ENCODE peak calls at places on chromosomes 11 and 22, in eight cellular contexts. K is HCT116, J is GM23338, E is Panc1, Z is K562, C is SK-N-SH, O is GM12878, U is HepG2. Y is an unnamed sample.

GRCh38 chr11:100903284-100903683 is 216.2 kb downstream of the ARHGAP42 start:
- DNase-seq in K (no peak), J (no peak), E (no peak), Z (no peak), C (no peak), O (no peak), U (no peak), Y (no peak)

GRCh38 chr11:84671325-84672019 is 955.7 kb downstream of the DLG2 start:
- DNase-seq in K (no peak), J (no peak), E (no peak), Z (no peak), C (no peak), O (no peak), U (no peak), Y (no peak)

GRCh38 chr22:25085930-25086901 is 113.4 kb upstream of the CRYBB3 start:
- DNase-seq in K (no peak), J (no peak), E (no peak), Z (no peak), C (no peak), O (peak), U (peak), Y (no peak)

GRCh38 chr11:113018913-113019312 is 57.7 kb downstream of the NCAM1 start:
- DNase-seq in K (no peak), J (no peak), E (no peak), Z (no peak), C (no peak), O (no peak), U (no peak), Y (no peak)

GRCh38 chr11:62141111-62142042 is 17.6 kb downstream of the INCENP start:
- DNase-seq in K (no peak), J (no peak), E (no peak), Z (no peak), C (peak), O (no peak), U (no peak), Y (no peak)

GRCh38 chr11:31826530-31827438 is 15.7 kb upstream of the PAX6 start:
- DNase-seq in K (no peak), J (peak), E (no peak), Z (no peak), C (peak), O (no peak), U (no peak), Y (no peak)

GRCh38 chr11:64396079-64396591 is 37.2 kb downstream of the RPS6KA4 start:
- DNase-seq in K (no peak), J (peak), E (no peak), Z (no peak), C (no peak), O (no peak), U (no peak), Y (peak)

GRCh38 chr11:85182437-85183109 is 444.6 kb downstream of the DLG2 start:
- DNase-seq in K (peak), J (peak), E (no peak), Z (no peak), C (peak), O (no peak), U (peak), Y (peak)

GRCh38 chr11:31160504-31161422 is 208.8 kb downstream of the DCDC1 start:
- DNase-seq in K (peak), J (peak), E (no peak), Z (no peak), C (no peak), O (no peak), U (peak), Y (no peak)

GRCh38 chr11:45145421-45146071 is 893 bp upstream of the PRDM11 start:
- DNase-seq in K (no peak), J (peak), E (no peak), Z (peak), C (no peak), O (no peak), U (no peak), Y (no peak)

GRCh38 chr11:34145847-34146381 is 40.5 kb downstream of the NAT10 start:
- DNase-seq in K (no peak), J (no peak), E (no peak), Z (no peak), C (no peak), O (peak), U (no peak), Y (no peak)

GRCh38 chr11:113896156-113896879 is 8.3 kb upstream of the HTR3B start:
- DNase-seq in K (peak), J (peak), E (no peak), Z (peak), C (peak), O (no peak), U (no peak), Y (peak)

GRCh38 chr11:100687032-100687629 is at the start of gene ARHGAP42:
- DNase-seq in K (no peak), J (peak), E (no peak), Z (peak), C (peak), O (no peak), U (peak), Y (peak)

GRCh38 chr11:124934862-124935547 is 842 bp downstream of the HEPACAM start:
- DNase-seq in K (no peak), J (peak), E (no peak), Z (no peak), C (no peak), O (no peak), U (peak), Y (no peak)

GRCh38 chr11:77111277-77111676 is 8.6 kb downstream of the OMP start:
- DNase-seq in K (no peak), J (no peak), E (no peak), Z (no peak), C (no peak), O (no peak), U (no peak), Y (no peak)

GRCh38 chr11:19441752-19442553 is 201.2 kb upstream of the E2F8 start:
- DNase-seq in K (peak), J (no peak), E (no peak), Z (peak), C (peak), O (peak), U (no peak), Y (no peak)

GRCh38 chr11:110031171-110031570 is 62.0 kb upstream of the ZC3H12C start:
- DNase-seq in K (no peak), J (no peak), E (no peak), Z (no peak), C (no peak), O (no peak), U (no peak), Y (no peak)

GRCh38 chr11:133896028-133896427 is 50.7 kb upstream of the SPATA19 start:
- DNase-seq in K (no peak), J (no peak), E (no peak), Z (no peak), C (no peak), O (no peak), U (no peak), Y (no peak)

GRCh38 chr22:42648368-42649260 is 578 bp downstream of the CYB5R3 start:
- DNase-seq in K (no peak), J (no peak), E (no peak), Z (no peak), C (no peak), O (no peak), U (peak), Y (peak)

GRCh38 chr11:4066960-4067359 is 27.6 kb upstream of the RRM1 start:
- DNase-seq in K (no peak), J (no peak), E (no peak), Z (no peak), C (no peak), O (no peak), U (no peak), Y (no peak)

GRCh38 chr11:46712874-46713576 is 6.0 kb upstream of the F2 start:
- DNase-seq in K (no peak), J (no peak), E (no peak), Z (no peak), C (no peak), O (no peak), U (no peak), Y (no peak)

GRCh38 chr22:49894321-49895072 is 23.7 kb downstream of the ALG12 start:
- DNase-seq in K (no peak), J (no peak), E (no peak), Z (peak), C (peak), O (no peak), U (no peak), Y (no peak)

GRCh38 chr11:117544431-117544830 is 216.8 kb downstream of the CEP164 start:
- DNase-seq in K (no peak), J (no peak), E (no peak), Z (no peak), C (no peak), O (no peak), U (no peak), Y (no peak)

GRCh38 chr11:71304491-71304890 is 52.1 kb upstream of the SHANK2 start:
- DNase-seq in K (no peak), J (no peak), E (no peak), Z (no peak), C (no peak), O (no peak), U (no peak), Y (no peak)

GRCh38 chr22:42164901-42165300 is 34.3 kb upstream of the CYP2D6 start:
- DNase-seq in K (no peak), J (no peak), E (no peak), Z (no peak), C (no peak), O (no peak), U (no peak), Y (no peak)

GRCh38 chr11:122181893-122182292 is 65.9 kb upstream of the BLID start:
- DNase-seq in K (no peak), J (no peak), E (no peak), Z (no peak), C (no peak), O (no peak), U (no peak), Y (no peak)

GRCh38 chr11:35927730-35928129 is 16.1 kb upstream of the LDLRAD3 start:
- DNase-seq in K (no peak), J (no peak), E (no peak), Z (no peak), C (no peak), O (no peak), U (peak), Y (peak)

GRCh38 chr11:107705027-107705426 is 6.8 kb downstream of the SLN start:
- DNase-seq in K (no peak), J (no peak), E (no peak), Z (no peak), C (no peak), O (no peak), U (no peak), Y (no peak)

GRCh38 chr11:58845342-58845741 is 838 bp upstream of the GLYATL2 start:
- DNase-seq in K (no peak), J (no peak), E (no peak), Z (no peak), C (peak), O (no peak), U (no peak), Y (no peak)

GRCh38 chr11:58866788-58867187 is 22.3 kb upstream of the GLYATL2 start:
- DNase-seq in K (no peak), J (no peak), E (no peak), Z (no peak), C (no peak), O (no peak), U (no peak), Y (no peak)

DNA sequence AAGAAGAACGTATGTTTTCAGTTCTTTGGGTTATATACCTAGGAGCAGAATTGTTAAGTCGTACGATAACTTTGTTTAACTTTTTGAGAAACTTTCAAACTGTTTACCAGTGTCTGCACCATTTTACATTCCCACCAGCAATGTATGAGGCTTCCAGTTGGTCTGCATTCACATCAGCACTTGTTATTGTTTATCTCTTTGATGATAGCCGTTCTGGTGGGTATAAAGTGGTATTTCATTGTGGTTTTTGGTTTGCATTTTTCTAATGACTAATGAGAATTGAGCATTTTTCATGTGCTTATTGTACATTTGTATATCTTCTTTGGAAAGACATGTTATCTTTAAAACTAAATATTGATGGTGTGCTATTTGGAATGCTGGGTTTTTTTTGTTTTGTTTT is 59.8 kb downstream of the KDM2A start:
- DNase-seq in K (no peak), J (no peak), E (no peak), Z (no peak), C (no peak), O (no peak), U (no peak), Y (no peak)
- H3K27ac ChIP-seq in K (no peak), J (no peak), E (no peak), Z (no peak), C (no peak), O (no peak), U (no peak), Y (no peak)

DNA sequence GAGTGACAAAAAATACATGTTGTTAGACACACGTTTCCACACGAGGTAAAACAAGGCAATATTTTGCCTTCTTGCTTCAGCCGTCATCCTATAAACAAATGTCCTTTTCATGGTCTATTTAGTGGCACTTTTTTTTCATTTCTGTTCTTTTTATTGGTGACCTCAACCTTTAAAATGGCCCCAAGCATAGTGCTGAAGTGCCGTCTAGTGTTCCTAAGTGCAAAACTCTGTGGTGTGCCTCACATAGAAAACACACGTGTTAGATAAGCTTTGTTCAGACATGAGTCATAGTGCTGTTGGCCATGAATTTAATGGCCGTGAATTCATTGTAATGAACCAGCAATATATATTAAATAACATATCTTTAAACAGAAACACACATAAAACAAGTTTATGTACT is 15.6 kb downstream of the OVCH2 start:
- DNase-seq in K (no peak), J (no peak), E (no peak), Z (no peak), C (no peak), O (no peak), U (no peak), Y (no peak)
- TF ChIP-seq REST in K (no peak), J (no peak), E (no peak), Z (no peak), C (no peak), O (no peak), U (no peak), Y (no peak)

DNA sequence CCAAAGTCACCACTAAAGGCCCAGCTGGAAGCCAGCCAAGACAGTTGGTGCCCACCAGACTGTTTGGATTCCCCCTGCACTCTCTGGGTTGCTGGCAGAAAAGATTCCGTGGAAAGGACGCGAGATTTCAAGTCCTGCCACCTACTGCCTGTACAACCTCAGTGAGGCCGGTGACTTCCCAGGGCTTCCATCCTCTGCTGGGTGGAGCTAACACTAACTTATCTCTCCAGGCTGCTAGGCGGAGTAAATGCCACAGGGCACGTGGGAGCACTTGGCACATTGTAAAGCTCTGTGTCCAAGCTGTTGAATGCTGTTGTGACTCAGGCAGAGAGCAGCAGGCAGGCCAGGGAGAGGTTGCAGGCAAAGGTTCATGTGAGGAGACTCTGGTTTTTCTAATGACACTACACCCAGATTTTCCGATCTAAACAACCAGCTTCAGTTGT is 50.9 kb upstream of the CDON start:
- DNase-seq in K (peak), J (no peak), E (peak), Z (no peak), C (peak), O (no peak), U (peak), Y (no peak)
- TF ChIP-seq POLR2AphosphoS5 in K (no peak), J (no peak), E (peak), Z (no peak), C (peak), O (no peak), U (no peak), Y (no peak)

GRCh38 chr11:61065955-61066638 is 36.2 kb upstream of the CD5 start:
- DNase-seq in K (no peak), J (no peak), E (no peak), Z (no peak), C (no peak), O (no peak), U (no peak), Y (no peak)

GRCh38 chr11:61068581-61068980 is 33.7 kb upstream of the CD5 start:
- DNase-seq in K (no peak), J (no peak), E (no peak), Z (no peak), C (no peak), O (no peak), U (no peak), Y (no peak)

GRCh38 chr11:61066645-61067044 is 35.6 kb upstream of the CD5 start:
- DNase-seq in K (no peak), J (no peak), E (no peak), Z (no peak), C (no peak), O (no peak), U (no peak), Y (no peak)

GRCh38 chr11:61069427-61069826 is 32.9 kb upstream of the CD5 start:
- DNase-seq in K (no peak), J (no peak), E (no peak), Z (no peak), C (no peak), O (no peak), U (no peak), Y (no peak)

GRCh38 chr11:61067782-61068181 is 34.5 kb upstream of the CD5 start:
- DNase-seq in K (no peak), J (no peak), E (no peak), Z (no peak), C (peak), O (no peak), U (no peak), Y (no peak)
- H3K27ac ChIP-seq in K (no peak), J (no peak), E (no peak), Z (no peak), C (no peak), O (no peak), U (no peak), Y (no peak)

GRCh38 chr11:104127828-104128227 is 36.1 kb downstream of the PDGFD start:
- DNase-seq in K (no peak), J (no peak), E (no peak), Z (no peak), C (no peak), O (no peak), U (no peak), Y (no peak)

GRCh38 chr11:104126464-104126863 is 37.5 kb downstream of the PDGFD start:
- DNase-seq in K (no peak), J (no peak), E (no peak), Z (no peak), C (no peak), O (no peak), U (no peak), Y (no peak)

GRCh38 chr11:104129138-104129537 is 34.8 kb downstream of the PDGFD start:
- DNase-seq in K (no peak), J (no peak), E (no peak), Z (no peak), C (no peak), O (no peak), U (no peak), Y (no peak)

GRCh38 chr11:104122008-104122635 is 41.8 kb downstream of the PDGFD start:
- DNase-seq in K (no peak), J (no peak), E (no peak), Z (no peak), C (no peak), O (no peak), U (no peak), Y (no peak)

DNA sequence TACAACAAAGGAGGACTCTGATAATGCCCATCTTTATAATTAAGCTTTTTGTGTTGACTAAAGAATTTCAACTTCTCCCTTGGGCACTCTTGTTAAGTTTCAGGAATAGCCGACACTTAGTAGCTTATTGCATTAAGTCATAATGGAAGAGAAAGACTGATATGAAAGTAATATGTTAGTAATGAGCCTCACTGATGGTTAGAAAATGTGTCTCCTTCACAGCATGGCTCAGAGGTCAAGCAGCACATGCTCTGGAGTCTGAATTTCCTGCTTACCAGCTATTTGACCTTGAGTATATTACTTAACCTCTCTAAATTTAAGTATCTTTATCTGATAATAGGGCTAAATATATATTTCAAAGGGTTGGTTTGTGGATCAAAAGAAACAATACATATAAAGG is 39.0 kb downstream of the PDGFD start:
- DNase-seq in K (no peak), J (no peak), E (no peak), Z (no peak), C (no peak), O (peak), U (no peak), Y (no peak)
- TF ChIP-seq REST in K (no peak), J (no peak), E (no peak), Z (no peak), C (no peak), O (no peak), U (no peak), Y (no peak)

GRCh38 chr11:944711-945470 is 19.2 kb downstream of the AP2A2 start:
- DNase-seq in K (no peak), J (peak), E (no peak), Z (no peak), C (no peak), O (no peak), U (no peak), Y (no peak)
- TF ChIP-seq POLR2AphosphoS5 in K (no peak), J (peak), E (no peak), Z (no peak), C (no peak), O (no peak), U (no peak), Y (no peak)

DNA sequence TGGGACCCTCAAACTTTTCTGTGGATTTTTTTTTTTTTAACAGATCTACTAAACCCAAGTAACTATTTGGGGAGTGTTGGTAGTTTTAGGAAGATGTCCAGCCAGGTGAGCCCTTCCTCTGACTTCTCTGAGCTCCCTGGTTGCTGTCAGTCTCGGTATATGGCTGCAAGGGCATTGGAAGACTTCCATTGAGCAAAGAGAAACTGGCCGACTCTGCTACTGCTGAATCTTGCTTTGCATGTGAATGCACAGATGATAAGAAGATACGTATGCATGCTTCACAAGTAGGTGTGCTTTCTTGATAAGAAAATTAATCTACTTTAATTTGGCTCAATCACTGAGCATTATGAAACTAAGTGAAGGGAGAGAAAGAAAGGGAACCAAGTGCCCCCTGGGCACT is 51.1 kb downstream of the BARX2 start:
- DNase-seq in K (no peak), J (no peak), E (no peak), Z (no peak), C (no peak), O (no peak), U (no peak), Y (no peak)
- H3K27ac ChIP-seq in K (no peak), J (no peak), E (no peak), Z (no peak), C (no peak), O (no peak), U (no peak), Y (no peak)

GRCh38 chr22:41043727-41044126 is 48.7 kb upstream of the EP300 start:
- DNase-seq in K (no peak), J (no peak), E (no peak), Z (no peak), C (no peak), O (no peak), U (no peak), Y (peak)
- TF ChIP-seq REST in K (no peak), J (no peak), E (no peak), Z (no peak), C (no peak), O (no peak), U (no peak), Y (peak)

Y was measured in HL-60.